ENCODE peak calls at places on chromosomes 4 and X, in eight cellular contexts. H is RKO; V is non-pigmented ciliary epithelial cell; P is HT-29; N is heart left ventricle; A is hypothalamus; G is stimulated activated CD8-positive, alpha-beta memory T cell treated with anti-CD3 and anti-CD28 coated beads, Interleukin-15, amount 100 ng/mL, for 4 hours; T is hippocampal formation. R is an unnamed sample.

GRCh38 chrX:1281511-1281910 is 12.9 kb downstream of the CSF2RA start:
- DNase-seq in P (no peak), A (no peak), V (no peak), G (no peak), N (no peak), T (no peak), H (peak), R (no peak)

GRCh38 chr4:150152764-150153163 is 74.5 kb downstream of the DCLK2 start:
- DNase-seq in H (no peak), G (no peak), N (no peak), V (no peak), T (no peak), P (no peak), A (no peak), R (no peak)

GRCh38 chr4:100510551-100510950 is 7.3 kb downstream of the EMCN start:
- DNase-seq in A (no peak), H (no peak), V (no peak), G (no peak), P (no peak), N (no peak), T (no peak), R (no peak)

GRCh38 chrX:78754917-78755316 is 7.4 kb downstream of the LPAR4 start:
- DNase-seq in G (no peak), A (no peak), P (no peak), V (no peak), H (no peak), T (no peak), N (no peak), R (no peak)

GRCh38 chr4:19034089-19034488 is 1012.5 kb upstream of the LCORL start:
- DNase-seq in G (no peak), N (no peak), P (no peak), H (no peak), T (no peak), A (no peak), V (no peak), R (no peak)

GRCh38 chr4:25536577-25537325 is 118.9 kb upstream of the SLC34A2 start:
- DNase-seq in N (no peak), A (no peak), H (no peak), T (no peak), P (no peak), G (no peak), V (no peak), R (no peak)

GRCh38 chr4:7653510-7654414 is 219.0 kb upstream of the PSAPL1 start:
- DNase-seq in H (no peak), T (no peak), A (no peak), V (no peak), N (no peak), P (no peak), G (no peak), R (no peak)

GRCh38 chr4:102599887-102600286 is 98.7 kb downstream of the NFKB1 start:
- DNase-seq in V (no peak), N (no peak), P (no peak), A (no peak), H (no peak), G (no peak), T (no peak), R (no peak)

GRCh38 chr4:141705747-141706377 is 69.5 kb downstream of the IL15 start:
- DNase-seq in A (no peak), H (no peak), P (no peak), V (no peak), G (no peak), T (no peak), N (no peak), R (no peak)

GRCh38 chr4:18082254-18082653 is 60.7 kb upstream of the LCORL start:
- DNase-seq in N (no peak), T (no peak), A (no peak), H (no peak), G (no peak), P (no peak), V (no peak), R (no peak)

GRCh38 chr4:139988863-139989765 is 164.9 kb downstream of the MAML3 start:
- DNase-seq in T (no peak), V (peak), A (no peak), H (peak), G (peak), N (no peak), P (peak), R (peak)

GRCh38 chr4:22434895-22435294 is 81.0 kb downstream of the ADGRA3 start:
- DNase-seq in G (no peak), H (peak), P (peak), N (peak), V (peak), T (no peak), A (no peak), R (peak)

GRCh38 chrX:47751670-47752069 is 85.0 kb upstream of the ZNF81 start:
- DNase-seq in A (no peak), G (no peak), H (peak), P (peak), V (no peak), N (no peak), T (no peak), R (peak)

GRCh38 chr4:127463883-127464282 is 168.9 kb upstream of the INTU start:
- DNase-seq in N (no peak), H (no peak), T (no peak), A (no peak), G (no peak), V (no peak), P (no peak), R (no peak)

GRCh38 chr4:94856030-94856429 is 98.3 kb downstream of the BMPR1B start:
- DNase-seq in T (no peak), P (no peak), V (no peak), N (no peak), G (no peak), H (no peak), A (no peak), R (no peak)

GRCh38 chr4:42570221-42570620 is 86.7 kb downstream of the ATP8A1 start:
- DNase-seq in T (peak), H (no peak), N (peak), V (no peak), A (peak), P (no peak), G (no peak), R (peak)

GRCh38 chr4:101197350-101197749 is 150.0 kb downstream of the PPP3CA start:
- DNase-seq in A (no peak), P (no peak), V (no peak), T (no peak), G (no peak), H (no peak), N (no peak), R (no peak)

GRCh38 chrX:123424546-123424945 is 240.5 kb downstream of the GRIA3 start:
- DNase-seq in V (peak), A (no peak), P (no peak), H (peak), T (no peak), G (no peak), N (no peak), R (no peak)

GRCh38 chrX:140776320-140776719 is 66.8 kb downstream of the LINC00632 start:
- DNase-seq in T (no peak), V (no peak), G (no peak), P (no peak), H (no peak), N (no peak), A (no peak), R (no peak)

GRCh38 chrX:63929608-63930007 is 144.6 kb upstream of the ARHGEF9 start:
- DNase-seq in T (no peak), N (no peak), G (no peak), V (no peak), P (no peak), H (no peak), A (no peak), R (no peak)

GRCh38 chr4:76250962-76251361 is 559 bp upstream of the FAM47E start:
- DNase-seq in G (no peak), V (no peak), H (no peak), P (peak), A (no peak), N (no peak), T (no peak), R (no peak)

GRCh38 chrX:39445336-39445735 is 644.1 kb downstream of the MID1IP1 start:
- DNase-seq in V (no peak), G (no peak), P (peak), T (no peak), A (no peak), H (no peak), N (no peak), R (no peak)

R was measured in hepatocyte.